ENCODE peak calls at places on chromosomes 6 and 20, in eight cellular contexts. C is endothelial cell; A is colonic mucosa; Y is psoas muscle; O is LNCaP clone FGC; J is GM10248; G is Caco-2; F is activated CD8-positive, alpha-beta T cell treated with anti-CD3 and anti-CD28 coated beads for 36 hours. S is an unnamed sample.

GRCh38 chr6:156434049-156434794 is 343.0 kb upstream of the ARID1B start:
- DNase-seq in O (no peak), Y (no peak), G (no peak), J (no peak), F (no peak), C (no peak), A (no peak), S (no peak)

GRCh38 chr20:31595654-31596411 is 9.3 kb upstream of the ID1 start:
- DNase-seq in C (no peak), A (peak; percentile 86), F (no peak), O (no peak), G (peak; percentile 87), J (no peak), Y (peak; percentile 83), S (peak; percentile 97)

GRCh38 chr6:2237001-2237400 is 8.4 kb downstream of the GMDS start:
- DNase-seq in A (no peak), C (no peak), O (peak; percentile 80), Y (no peak), J (no peak), F (no peak), G (no peak), S (no peak)

GRCh38 chr6:165231581-165232276 is 77.7 kb downstream of the C6orf118 start:
- DNase-seq in O (peak; percentile 74), A (no peak), Y (no peak), G (no peak), J (no peak), F (no peak), C (no peak), S (no peak)

GRCh38 chr6:62150048-62150663 is 135.9 kb downstream of the KHDRBS2 start:
- DNase-seq in F (peak; percentile 2), G (no peak), A (peak; percentile 20), O (peak; percentile 26), Y (no peak), J (peak; percentile 16), C (peak; percentile 37), S (no peak)

GRCh38 chr6:147279423-147279822 is 75.2 kb downstream of the STXBP5 start:
- DNase-seq in G (no peak), A (no peak), O (no peak), F (no peak), Y (no peak), J (no peak), C (no peak), S (no peak)

GRCh38 chr20:62702886-62703852 is 5.5 kb upstream of the NTSR1 start:
- DNase-seq in F (peak; percentile 55), J (no peak), C (no peak), A (no peak), O (no peak), Y (no peak), G (no peak), S (no peak)

GRCh38 chr6:89693207-89693606 is 54.7 kb upstream of the LYRM2 start:
- DNase-seq in J (no peak), O (no peak), A (no peak), G (no peak), C (no peak), Y (no peak), F (no peak), S (no peak)

GRCh38 chr20:38166707-38167233 is 1.7 kb upstream of the TGM2 start:
- DNase-seq in Y (no peak), J (no peak), O (no peak), G (no peak), F (no peak), A (no peak), C (no peak), S (no peak)

GRCh38 chr6:7313505-7314165 is 636 bp upstream of the SSR1 start:
- DNase-seq in O (no peak), G (no peak), C (no peak), J (no peak), Y (no peak), F (peak; percentile 20), A (peak; percentile 25), S (no peak)

GRCh38 chr20:18628330-18628941 is 40.6 kb downstream of the DTD1 start:
- DNase-seq in G (peak; percentile 56), Y (no peak), O (no peak), F (peak; percentile 13), A (peak; percentile 38), J (no peak), C (peak; percentile 62), S (no peak)

GRCh38 chr20:9609892-9610502 is 95.6 kb downstream of the LAMP5 start:
- DNase-seq in F (peak; percentile 72), O (peak; percentile 50), A (peak; percentile 73), Y (no peak), C (peak; percentile 70), G (peak; percentile 53), J (peak; percentile 42), S (no peak)

GRCh38 chr20:59561228-59561605 is 43.1 kb upstream of the PHACTR3 start:
- DNase-seq in Y (no peak), O (no peak), C (no peak), F (no peak), J (no peak), G (no peak), A (no peak), S (no peak)

GRCh38 chr6:128882991-128883571 is at the start of gene LAMA2:
- DNase-seq in Y (peak; percentile 94), F (peak; percentile 12), J (no peak), O (no peak), A (peak; percentile 45), C (peak; percentile 67), G (no peak), S (peak; percentile 82)

GRCh38 chr6:6685249-6685667 is 96.7 kb downstream of the LY86 start:
- DNase-seq in F (no peak), J (no peak), G (no peak), A (no peak), O (no peak), Y (no peak), C (no peak), S (no peak)

GRCh38 chr6:105618247-105618646 is 215.4 kb upstream of the PREP start:
- DNase-seq in J (no peak), G (no peak), O (no peak), Y (no peak), F (no peak), A (no peak), C (no peak), S (no peak)

GRCh38 chr6:5287205-5287965 is 26.1 kb downstream of the FARS2 start:
- DNase-seq in G (no peak), A (no peak), Y (no peak), F (no peak), J (no peak), O (no peak), C (no peak), S (no peak)

GRCh38 chr6:4941782-4942672 is 61.8 kb downstream of the RPP40 start:
- DNase-seq in F (peak; percentile 65), C (no peak), G (no peak), J (peak; percentile 52), Y (no peak), A (no peak), O (no peak), S (no peak)

GRCh38 chr6:1821188-1822183 is 211.8 kb downstream of the FOXC1 start:
- DNase-seq in Y (no peak), F (no peak), A (no peak), J (no peak), G (no peak), O (no peak), C (peak; percentile 62), S (no peak)

GRCh38 chr20:46099491-46100287 is 9.9 kb upstream of the NCOA5 start:
- DNase-seq in G (no peak), F (peak; percentile 30), J (no peak), O (no peak), C (peak; percentile 48), Y (peak; percentile 60), A (no peak), S (no peak)
- TF ChIP-seq CTCF in G (no peak), F (no peak), J (peak; percentile 53), O (no peak), C (no peak), Y (no peak), A (no peak), S (no peak)

GRCh38 chr20:35618372-35619131 is 2.9 kb downstream of the SPAG4 start:
- DNase-seq in A (peak; percentile 44), O (no peak), C (peak; percentile 24), F (peak; percentile 33), J (no peak), Y (no peak), G (no peak), S (no peak)

GRCh38 chr20:35618032-35618371 is 2.4 kb downstream of the SPAG4 start:
- DNase-seq in G (no peak), J (no peak), Y (no peak), C (no peak), F (no peak), O (no peak), A (no peak), S (no peak)

GRCh38 chr20:35620818-35621559 is 5.4 kb downstream of the SPAG4 start:
- DNase-seq in J (no peak), Y (no peak), F (no peak), C (no peak), O (no peak), G (no peak), A (no peak), S (no peak)

GRCh38 chr20:35617397-35618031 is 1.9 kb downstream of the SPAG4 start:
- DNase-seq in G (peak; percentile 91), J (peak; percentile 67), A (peak; percentile 57), C (peak; percentile 48), O (no peak), F (peak; percentile 79), Y (peak; percentile 77), S (no peak)

GRCh38 chr20:35619196-35620095 is 3.8 kb downstream of the SPAG4 start:
- DNase-seq in O (no peak), J (peak; percentile 81), G (peak; percentile 99), C (peak; percentile 83), A (peak; percentile 92), F (peak; percentile 92), Y (peak; percentile 80), S (peak; percentile 82)
- TF ChIP-seq CTCF in O (peak; percentile 35), J (peak; percentile 75), G (peak; percentile 99), C (peak; percentile 54), A (no peak), F (peak; percentile 45), Y (no peak), S (peak; percentile 75)

DNA sequence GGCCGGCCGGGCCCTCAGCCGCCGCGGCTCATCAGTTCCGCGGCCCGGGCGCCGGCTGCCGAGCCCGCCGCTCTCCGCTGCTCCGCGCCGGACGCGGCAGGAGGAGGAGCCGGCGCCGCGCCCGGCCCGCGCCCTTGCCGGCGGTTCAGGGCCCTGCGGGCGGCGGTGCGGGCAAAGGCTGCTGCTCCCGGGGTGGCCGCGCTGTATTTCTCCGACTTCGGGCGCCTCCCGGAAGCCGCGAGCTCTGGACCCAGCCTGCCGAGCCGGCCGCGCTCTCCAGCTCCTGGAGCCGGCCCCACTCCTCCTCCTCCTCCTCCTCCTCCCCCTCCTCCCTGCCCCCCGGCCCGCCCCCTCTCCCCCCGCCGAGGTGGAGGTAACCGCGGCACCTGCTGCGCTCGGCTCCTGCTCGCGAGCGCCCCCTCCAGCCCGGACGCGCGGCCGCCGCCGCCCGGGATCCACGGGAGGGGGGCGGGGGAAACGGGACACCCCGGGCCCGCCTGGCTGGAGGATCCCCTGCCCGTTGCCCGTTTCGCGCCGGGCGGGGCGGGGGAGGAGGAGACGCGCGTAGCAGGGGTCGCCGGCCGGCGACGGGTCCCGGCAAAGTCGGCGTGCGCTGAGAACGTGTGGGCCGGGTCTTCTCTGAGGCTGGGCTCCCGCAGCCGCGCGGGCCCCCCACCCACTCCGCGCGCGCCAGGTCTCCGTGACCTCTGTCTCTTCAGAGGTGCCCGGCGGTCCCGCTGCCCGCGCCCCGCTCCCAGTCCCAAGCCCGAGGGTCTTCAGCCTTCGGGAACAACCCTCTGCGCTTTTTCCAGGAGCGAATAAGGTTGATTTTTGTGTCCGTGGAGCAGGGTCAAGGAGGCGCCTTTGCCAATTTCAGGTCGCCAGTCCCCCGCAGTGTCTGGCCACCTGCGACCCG is at the start of gene SLC22A23:
- DNase-seq in J (peak; percentile 90), O (peak; percentile 45), F (peak; percentile 57), C (peak; percentile 75), Y (peak; percentile 88), G (peak; percentile 81), A (peak; percentile 85), S (peak; percentile 83)
- TF ChIP-seq CTCF in J (peak; percentile 77), O (peak; percentile 88), F (peak; percentile 84), C (peak; percentile 82), Y (peak; percentile 74), G (peak; percentile 43), A (peak; percentile 58), S (peak; percentile 86)

GRCh38 chr6:39446909-39447308 is 124.4 kb upstream of the KCNK16 start:
- DNase-seq in F (no peak), O (no peak), C (no peak), J (no peak), Y (no peak), A (no peak), G (no peak), S (no peak)
- TF ChIP-seq CTCF in F (no peak), O (no peak), C (no peak), J (no peak), Y (no peak), A (no peak), G (no peak), S (no peak)